ENCODE peak calls at places on chromosomes 5 and 9, in five cellular contexts. One of them, this sample, is unnamed.

GRCh38 chr5:6253281-6253680 is 125.1 kb downstream of the MED10 start:
- DNase-seq in PC-3: no peak
- DNase-seq in gastrocnemius medialis: no peak
- DNase-seq in amniotic epithelial cell: no peak
- DNase-seq in CD8-positive, alpha-beta T cell: no peak
- DNase-seq in this sample: no peak

GRCh38 chr5:29016067-29016466 is 1977.7 kb upstream of the CDH9 start:
- DNase-seq in gastrocnemius medialis: no peak
- DNase-seq in CD8-positive, alpha-beta T cell: no peak
- DNase-seq in amniotic epithelial cell: no peak
- DNase-seq in PC-3: peak
- DNase-seq in this sample: no peak

GRCh38 chr5:151420127-151420526 is 27.3 kb upstream of the SLC36A1 start:
- DNase-seq in gastrocnemius medialis: no peak
- DNase-seq in amniotic epithelial cell: no peak
- DNase-seq in CD8-positive, alpha-beta T cell: no peak
- DNase-seq in PC-3: no peak
- DNase-seq in this sample: no peak

GRCh38 chr9:126919193-126919592 is 4.6 kb downstream of the RALGPS1 start:
- DNase-seq in CD8-positive, alpha-beta T cell: no peak
- DNase-seq in amniotic epithelial cell: no peak
- DNase-seq in gastrocnemius medialis: no peak
- DNase-seq in PC-3: no peak
- DNase-seq in this sample: no peak

GRCh38 chr9:68500457-68501158 is 40.1 kb downstream of the TMEM252 start:
- DNase-seq in gastrocnemius medialis: no peak
- DNase-seq in CD8-positive, alpha-beta T cell: no peak
- DNase-seq in PC-3: peak
- DNase-seq in amniotic epithelial cell: peak
- DNase-seq in this sample: no peak

GRCh38 chr9:123401879-123402513 is 46.0 kb downstream of the CRB2 start:
- DNase-seq in PC-3: peak
- DNase-seq in amniotic epithelial cell: peak
- DNase-seq in CD8-positive, alpha-beta T cell: no peak
- DNase-seq in gastrocnemius medialis: no peak
- DNase-seq in this sample: no peak

GRCh38 chr5:2946315-2946714 is 194.8 kb upstream of the IRX2 start:
- DNase-seq in gastrocnemius medialis: no peak
- DNase-seq in CD8-positive, alpha-beta T cell: no peak
- DNase-seq in PC-3: no peak
- DNase-seq in amniotic epithelial cell: no peak
- DNase-seq in this sample: no peak

GRCh38 chr5:172288465-172288864 is 4.9 kb upstream of the UBTD2 start:
- DNase-seq in gastrocnemius medialis: no peak
- DNase-seq in amniotic epithelial cell: no peak
- DNase-seq in PC-3: no peak
- DNase-seq in CD8-positive, alpha-beta T cell: no peak
- DNase-seq in this sample: no peak

GRCh38 chr5:1860021-1860610 is 22.6 kb downstream of the IRX4 start:
- DNase-seq in amniotic epithelial cell: no peak
- DNase-seq in gastrocnemius medialis: no peak
- DNase-seq in PC-3: no peak
- DNase-seq in CD8-positive, alpha-beta T cell: no peak
- DNase-seq in this sample: no peak

GRCh38 chr9:114779352-114779845 is 26.4 kb downstream of the TNFSF15 start:
- DNase-seq in amniotic epithelial cell: peak
- DNase-seq in gastrocnemius medialis: peak
- DNase-seq in CD8-positive, alpha-beta T cell: no peak
- DNase-seq in PC-3: peak
- DNase-seq in this sample: no peak

GRCh38 chr9:21141427-21141882 is at the start of gene IFNW1:
- DNase-seq in gastrocnemius medialis: no peak
- DNase-seq in amniotic epithelial cell: no peak
- DNase-seq in CD8-positive, alpha-beta T cell: no peak
- DNase-seq in PC-3: no peak
- DNase-seq in this sample: no peak

GRCh38 chr5:151047814-151048425 is 27.5 kb downstream of the GPX3 start:
- DNase-seq in PC-3: peak
- DNase-seq in gastrocnemius medialis: no peak
- DNase-seq in amniotic epithelial cell: no peak
- DNase-seq in CD8-positive, alpha-beta T cell: no peak
- DNase-seq in this sample: no peak

GRCh38 chr5:180815241-180816031 is 12.8 kb upstream of the MGAT1 start:
- DNase-seq in CD8-positive, alpha-beta T cell: no peak
- DNase-seq in PC-3: no peak
- DNase-seq in gastrocnemius medialis: no peak
- DNase-seq in amniotic epithelial cell: no peak
- DNase-seq in this sample: no peak

GRCh38 chr5:134465856-134466240 is 54.2 kb upstream of the CDKN2AIPNL start:
- DNase-seq in CD8-positive, alpha-beta T cell: peak
- DNase-seq in amniotic epithelial cell: peak
- DNase-seq in PC-3: peak
- DNase-seq in gastrocnemius medialis: peak
- DNase-seq in this sample: peak

GRCh38 chr5:33311893-33312292 is 128.9 kb upstream of the TARS1 start:
- DNase-seq in CD8-positive, alpha-beta T cell: no peak
- DNase-seq in PC-3: peak
- DNase-seq in amniotic epithelial cell: peak
- DNase-seq in gastrocnemius medialis: no peak
- DNase-seq in this sample: no peak

GRCh38 chr5:102778478-102778877 is 23.4 kb downstream of the PAM start:
- DNase-seq in CD8-positive, alpha-beta T cell: no peak
- DNase-seq in PC-3: peak
- DNase-seq in amniotic epithelial cell: peak
- DNase-seq in gastrocnemius medialis: no peak
- DNase-seq in this sample: no peak

GRCh38 chr5:81553570-81554212 is 159.8 kb upstream of the ACOT12 start:
- DNase-seq in amniotic epithelial cell: no peak
- DNase-seq in gastrocnemius medialis: no peak
- DNase-seq in PC-3: no peak
- DNase-seq in CD8-positive, alpha-beta T cell: no peak
- DNase-seq in this sample: no peak

GRCh38 chr5:37717613-37718431 is 122.0 kb downstream of the GDNF start:
- DNase-seq in gastrocnemius medialis: no peak
- DNase-seq in CD8-positive, alpha-beta T cell: no peak
- DNase-seq in PC-3: peak
- DNase-seq in amniotic epithelial cell: peak
- DNase-seq in this sample: no peak

GRCh38 chr5:74241751-74242140 is 398.8 kb downstream of the ENC1 start:
- DNase-seq in CD8-positive, alpha-beta T cell: no peak
- DNase-seq in gastrocnemius medialis: no peak
- DNase-seq in amniotic epithelial cell: no peak
- DNase-seq in PC-3: peak
- DNase-seq in this sample: no peak

GRCh38 chr5:3194141-3194540 is 401.5 kb upstream of the IRX1 start:
- DNase-seq in gastrocnemius medialis: no peak
- DNase-seq in CD8-positive, alpha-beta T cell: no peak
- DNase-seq in amniotic epithelial cell: no peak
- DNase-seq in PC-3: no peak
- DNase-seq in this sample: no peak

GRCh38 chr5:164532226-164532937 is 1027.0 kb downstream of the MAT2B start:
- DNase-seq in amniotic epithelial cell: no peak
- DNase-seq in PC-3: no peak
- DNase-seq in CD8-positive, alpha-beta T cell: no peak
- DNase-seq in gastrocnemius medialis: no peak
- DNase-seq in this sample: no peak

GRCh38 chr9:27179245-27179870 is 70.3 kb downstream of the TEK start:
- DNase-seq in gastrocnemius medialis: no peak
- DNase-seq in PC-3: no peak
- DNase-seq in amniotic epithelial cell: no peak
- DNase-seq in CD8-positive, alpha-beta T cell: no peak
- DNase-seq in this sample: no peak

GRCh38 chr5:139090566-139090965 is 107.6 kb downstream of the SIL1 start:
- DNase-seq in gastrocnemius medialis: no peak
- DNase-seq in CD8-positive, alpha-beta T cell: no peak
- DNase-seq in PC-3: no peak
- DNase-seq in amniotic epithelial cell: no peak
- DNase-seq in this sample: no peak

GRCh38 chr9:98045234-98046160 is 11.0 kb upstream of the NANS start:
- DNase-seq in PC-3: peak
- DNase-seq in gastrocnemius medialis: no peak
- DNase-seq in amniotic epithelial cell: peak
- DNase-seq in CD8-positive, alpha-beta T cell: no peak
- DNase-seq in this sample: peak

GRCh38 chr9:133403766-133404439 is 13.9 kb downstream of the REXO4 start:
- DNase-seq in CD8-positive, alpha-beta T cell: peak
- DNase-seq in amniotic epithelial cell: peak
- DNase-seq in PC-3: peak
- DNase-seq in gastrocnemius medialis: no peak
- DNase-seq in this sample: peak

GRCh38 chr9:137000177-137000930 is 4.0 kb upstream of the CLIC3 start:
- DNase-seq in gastrocnemius medialis: no peak
- DNase-seq in PC-3: no peak
- DNase-seq in amniotic epithelial cell: peak
- DNase-seq in CD8-positive, alpha-beta T cell: no peak
- DNase-seq in this sample: peak

GRCh38 chr9:36101916-36102741 is 34.4 kb upstream of the GLIPR2 start:
- DNase-seq in CD8-positive, alpha-beta T cell: no peak
- DNase-seq in PC-3: peak
- DNase-seq in amniotic epithelial cell: peak
- DNase-seq in gastrocnemius medialis: peak
- DNase-seq in this sample: no peak

GRCh38 chr5:36694351-36694750 is 87.9 kb downstream of the SLC1A3 start:
- DNase-seq in amniotic epithelial cell: peak
- DNase-seq in CD8-positive, alpha-beta T cell: no peak
- DNase-seq in PC-3: no peak
- DNase-seq in gastrocnemius medialis: no peak
- DNase-seq in this sample: no peak

GRCh38 chr5:60349891-60350415 is 350.0 kb downstream of the DEPDC1B start:
- DNase-seq in CD8-positive, alpha-beta T cell: no peak
- DNase-seq in PC-3: no peak
- DNase-seq in amniotic epithelial cell: no peak
- DNase-seq in gastrocnemius medialis: no peak
- DNase-seq in this sample: no peak

This sample was measured in activated T-helper 2 cell treated with anti-CD3 and anti-CD28 coated beads, Interferon-gamma antibody, Interleukin-2, Interleukin-4, amounts not matched to agents 10 μg/mL and 5 μg/mL and 100 μg/mL, durations not matched to agents 14 hours and 24 hours and 36 hours.